ENCODE peak calls at places on chromosomes 5 and 9, in five cellular contexts. X, V, U, K and O are unnamed samples.

GRCh38 chr9:34451545-34451944 is 6.8 kb downstream of the FAM219A start:
- DNase-seq in X (no peak), V (no peak), U (no peak), K (peak; percentile 54), O (no peak)

GRCh38 chr9:16085167-16085718 is 532.4 kb downstream of the CCDC171 start:
- DNase-seq in X (no peak), V (no peak), U (no peak), K (no peak), O (no peak)

GRCh38 chr9:136660971-136661540 is 1.7 kb upstream of the EGFL7 start:
- DNase-seq in X (no peak), V (no peak), U (no peak), K (no peak), O (no peak)

GRCh38 chr5:178625679-178626483 is 969 bp downstream of the CLK4 start:
- DNase-seq in X (no peak), V (peak; percentile 48), U (no peak), K (no peak), O (no peak)

GRCh38 chr9:74942801-74943200 is 9.9 kb downstream of the C9orf40 start:
- DNase-seq in X (no peak), V (no peak), U (no peak), K (peak; percentile 68), O (no peak)

GRCh38 chr9:120655005-120655622 is 59.2 kb downstream of the MEGF9 start:
- DNase-seq in X (no peak), V (peak; percentile 65), U (no peak), K (no peak), O (no peak)

GRCh38 chr9:110114888-110115259 is 93.1 kb downstream of the C9orf152 start:
- DNase-seq in X (no peak), V (no peak), U (no peak), K (no peak), O (no peak)

GRCh38 chr9:37382982-37383357 is 39.5 kb upstream of the GRHPR start:
- DNase-seq in X (no peak), V (no peak), U (no peak), K (no peak), O (no peak)

GRCh38 chr5:139445325-139446170 is 6.2 kb upstream of the DNAJC18 start:
- DNase-seq in X (no peak), V (no peak), U (no peak), K (no peak), O (no peak)

GRCh38 chr9:129567842-129568559 is 52.9 kb downstream of the C9orf50 start:
- DNase-seq in X (peak; percentile 69), V (no peak), U (peak; percentile 32), K (no peak), O (peak; percentile 50)

GRCh38 chr9:135471751-135472640 is 7.6 kb upstream of the PPP1R26 start:
- DNase-seq in X (no peak), V (no peak), U (no peak), K (no peak), O (no peak)

GRCh38 chr5:67142816-67143215 is 53.8 kb downstream of the CD180 start:
- DNase-seq in X (no peak), V (no peak), U (no peak), K (no peak), O (no peak)

GRCh38 chr9:134888603-134889195 is 8.1 kb downstream of the FCN2 start:
- DNase-seq in X (no peak), V (no peak), U (peak; percentile 2), K (no peak), O (no peak)

GRCh38 chr9:4740623-4741364 is at the start of gene AK3:
- DNase-seq in X (peak; percentile 80), V (peak; percentile 85), U (peak; percentile 49), K (peak; percentile 91), O (peak; percentile 27)

GRCh38 chr9:107750741-107751521 is 261.4 kb upstream of the KLF4 start:
- DNase-seq in X (peak; percentile 33), V (peak; percentile 20), U (peak; percentile 99), K (no peak), O (no peak)

GRCh38 chr9:131117111-131117761 is 8.2 kb upstream of the NUP214 start:
- DNase-seq in X (no peak), V (no peak), U (no peak), K (no peak), O (no peak)

GRCh38 chr9:33167949-33168535 is 906 bp upstream of the B4GALT1 start:
- DNase-seq in X (peak; percentile 5), V (no peak), U (no peak), K (peak; percentile 44), O (no peak)

GRCh38 chr5:178125253-178125916 is 5.4 kb upstream of the RMND5B start:
- DNase-seq in X (no peak), V (no peak), U (no peak), K (no peak), O (no peak)

GRCh38 chr9:121984726-121985402 is 108.2 kb downstream of the TTLL11 start:
- DNase-seq in X (no peak), V (no peak), U (peak; percentile 76), K (no peak), O (no peak)

GRCh38 chr5:152632380-152632779 is 227.3 kb upstream of the NMUR2 start:
- DNase-seq in X (no peak), V (no peak), U (no peak), K (no peak), O (no peak)

GRCh38 chr5:151825445-151825844 is 53.7 kb downstream of the G3BP1 start:
- DNase-seq in X (peak; percentile 79), V (peak; percentile 69), U (no peak), K (peak; percentile 47), O (no peak)

GRCh38 chr9:95406114-95406513 is 88.6 kb upstream of the FANCC start:
- DNase-seq in X (no peak), V (no peak), U (peak; percentile 45), K (no peak), O (no peak)

GRCh38 chr5:177175336-177175735 is 41.8 kb downstream of the NSD1 start:
- DNase-seq in X (no peak), V (no peak), U (no peak), K (no peak), O (no peak)

GRCh38 chr9:92635760-92636159 is 34.2 kb downstream of the IPPK start:
- DNase-seq in X (no peak), V (no peak), U (no peak), K (no peak), O (no peak)

GRCh38 chr9:12923472-12924009 is 148.7 kb downstream of the LURAP1L start:
- DNase-seq in X (peak; percentile 25), V (no peak), U (peak; percentile 98), K (no peak), O (no peak)

GRCh38 chr5:135747824-135748223 is 86.6 kb upstream of the SLC25A48 start:
- DNase-seq in X (no peak), V (no peak), U (no peak), K (no peak), O (peak; percentile 29)

GRCh38 chr5:362978-363765 is 41.7 kb downstream of the AHRR start:
- DNase-seq in X (no peak), V (no peak), U (no peak), K (no peak), O (no peak)

GRCh38 chr9:37390759-37391158 is 31.7 kb upstream of the GRHPR start:
- DNase-seq in X (peak; percentile 51), V (peak; percentile 78), U (no peak), K (peak; percentile 67), O (no peak)

GRCh38 chr5:179212870-179213269 is 132.4 kb downstream of the ADAMTS2 start:
- DNase-seq in X (no peak), V (no peak), U (no peak), K (no peak), O (no peak)

GRCh38 chr5:42571626-42571960 is 148.4 kb downstream of the GHR start:
- DNase-seq in X (no peak), V (no peak), U (no peak), K (no peak), O (no peak)

GRCh38 chr5:75214409-75214808 is 22.3 kb downstream of the ANKRD31 start:
- DNase-seq in X (no peak), V (no peak), U (no peak), K (no peak), O (no peak)

GRCh38 chr5:90483206-90483605 is 8.5 kb downstream of the POLR3G start:
- DNase-seq in X (no peak), V (no peak), U (no peak), K (no peak), O (no peak)

GRCh38 chr9:32928145-32928763 is 73.2 kb downstream of the APTX start:
- DNase-seq in X (peak; percentile 1), V (peak; percentile 25), U (no peak), K (no peak), O (peak; percentile 40)

GRCh38 chr5:125487231-125487630 is 740.8 kb upstream of the ZNF608 start:
- DNase-seq in X (no peak), V (no peak), U (no peak), K (no peak), O (no peak)

GRCh38 chr5:28850320-28850921 is 1812.0 kb upstream of the CDH9 start:
- DNase-seq in X (no peak), V (no peak), U (no peak), K (no peak), O (no peak)

GRCh38 chr9:97563458-97564135 is 62.1 kb downstream of the TMOD1 start:
- DNase-seq in X (no peak), V (no peak), U (no peak), K (no peak), O (no peak)

GRCh38 chr5:148145916-148146315 is 22.4 kb upstream of the SPINK14 start:
- DNase-seq in X (peak; percentile 92), V (peak; percentile 15), U (peak; percentile 8), K (no peak), O (no peak)